ENCODE peak calls at places on chromosomes 3 and 15, in five cellular contexts. One of them, this sample, is unnamed.

GRCh38 chr3:47443611-47443995 is 32.1 kb downstream of the SCAP start:
- DNase-seq in B cell: no peak
- DNase-seq in activated CD8-positive, alpha-beta memory T cell treated with anti-CD3 and anti-CD28 coated beads, Interleukin-2, amount 50 U/mL, for 48 hours: no peak
- DNase-seq in Calu3: peak; percentile 24
- DNase-seq in Caki2: no peak
- DNase-seq in this sample: no peak

GRCh38 chr3:18656410-18656809 is 231.3 kb upstream of the SATB1 start:
- DNase-seq in Caki2: no peak
- DNase-seq in activated CD8-positive, alpha-beta memory T cell treated with anti-CD3 and anti-CD28 coated beads, Interleukin-2, amount 50 U/mL, for 48 hours: no peak
- DNase-seq in B cell: no peak
- DNase-seq in Calu3: no peak
- DNase-seq in this sample: no peak

GRCh38 chr3:190338717-190339116 is 16.5 kb upstream of the CLDN1 start:
- DNase-seq in Calu3: peak; percentile 59
- DNase-seq in B cell: no peak
- DNase-seq in Caki2: no peak
- DNase-seq in activated CD8-positive, alpha-beta memory T cell treated with anti-CD3 and anti-CD28 coated beads, Interleukin-2, amount 50 U/mL, for 48 hours: no peak
- DNase-seq in this sample: no peak

GRCh38 chr3:126781406-126781805 is 77.4 kb downstream of the CHCHD6 start:
- DNase-seq in B cell: no peak
- DNase-seq in Calu3: no peak
- DNase-seq in activated CD8-positive, alpha-beta memory T cell treated with anti-CD3 and anti-CD28 coated beads, Interleukin-2, amount 50 U/mL, for 48 hours: no peak
- DNase-seq in Caki2: no peak
- DNase-seq in this sample: no peak

GRCh38 chr15:64305261-64305660 is 50.7 kb downstream of the CSNK1G1 start:
- DNase-seq in activated CD8-positive, alpha-beta memory T cell treated with anti-CD3 and anti-CD28 coated beads, Interleukin-2, amount 50 U/mL, for 48 hours: no peak
- DNase-seq in B cell: no peak
- DNase-seq in Calu3: no peak
- DNase-seq in Caki2: no peak
- DNase-seq in this sample: no peak

GRCh38 chr15:31993062-31993461 is 37.3 kb upstream of the CHRNA7 start:
- DNase-seq in B cell: no peak
- DNase-seq in Caki2: no peak
- DNase-seq in activated CD8-positive, alpha-beta memory T cell treated with anti-CD3 and anti-CD28 coated beads, Interleukin-2, amount 50 U/mL, for 48 hours: no peak
- DNase-seq in Calu3: no peak
- DNase-seq in this sample: no peak

GRCh38 chr3:160038862-160039562 is 50.4 kb downstream of the IL12A start:
- DNase-seq in activated CD8-positive, alpha-beta memory T cell treated with anti-CD3 and anti-CD28 coated beads, Interleukin-2, amount 50 U/mL, for 48 hours: peak; percentile 56
- DNase-seq in B cell: no peak
- DNase-seq in Calu3: peak; percentile 74
- DNase-seq in Caki2: no peak
- DNase-seq in this sample: no peak

GRCh38 chr3:104916971-104917370 is 449.7 kb upstream of the ALCAM start:
- DNase-seq in B cell: no peak
- DNase-seq in activated CD8-positive, alpha-beta memory T cell treated with anti-CD3 and anti-CD28 coated beads, Interleukin-2, amount 50 U/mL, for 48 hours: no peak
- DNase-seq in Calu3: no peak
- DNase-seq in Caki2: no peak
- DNase-seq in this sample: no peak

GRCh38 chr15:65072027-65072426 is 4.2 kb upstream of the RASL12 start:
- DNase-seq in Calu3: no peak
- DNase-seq in B cell: no peak
- DNase-seq in Caki2: no peak
- DNase-seq in activated CD8-positive, alpha-beta memory T cell treated with anti-CD3 and anti-CD28 coated beads, Interleukin-2, amount 50 U/mL, for 48 hours: no peak
- DNase-seq in this sample: no peak

GRCh38 chr3:39101022-39101689 is 6.3 kb downstream of the GORASP1 start:
- DNase-seq in B cell: peak; percentile 79
- DNase-seq in activated CD8-positive, alpha-beta memory T cell treated with anti-CD3 and anti-CD28 coated beads, Interleukin-2, amount 50 U/mL, for 48 hours: peak; percentile 65
- DNase-seq in Caki2: no peak
- DNase-seq in Calu3: peak; percentile 58
- DNase-seq in this sample: peak; percentile 19

GRCh38 chr15:94840794-94841587 is 609.6 kb downstream of the MCTP2 start:
- DNase-seq in Caki2: peak; percentile 7
- DNase-seq in Calu3: no peak
- DNase-seq in activated CD8-positive, alpha-beta memory T cell treated with anti-CD3 and anti-CD28 coated beads, Interleukin-2, amount 50 U/mL, for 48 hours: no peak
- DNase-seq in B cell: no peak
- DNase-seq in this sample: no peak

GRCh38 chr3:18740631-18741583 is 315.8 kb upstream of the SATB1 start:
- DNase-seq in Calu3: no peak
- DNase-seq in activated CD8-positive, alpha-beta memory T cell treated with anti-CD3 and anti-CD28 coated beads, Interleukin-2, amount 50 U/mL, for 48 hours: no peak
- DNase-seq in Caki2: no peak
- DNase-seq in B cell: no peak
- DNase-seq in this sample: no peak

GRCh38 chr3:159548675-159549335 is 439.8 kb upstream of the IL12A start:
- DNase-seq in Caki2: no peak
- DNase-seq in Calu3: no peak
- DNase-seq in B cell: no peak
- DNase-seq in activated CD8-positive, alpha-beta memory T cell treated with anti-CD3 and anti-CD28 coated beads, Interleukin-2, amount 50 U/mL, for 48 hours: no peak
- DNase-seq in this sample: no peak

GRCh38 chr15:79091204-79091867 is 756 bp upstream of the RASGRF1 start:
- DNase-seq in B cell: peak; percentile 39
- DNase-seq in Caki2: peak; percentile 26
- DNase-seq in activated CD8-positive, alpha-beta memory T cell treated with anti-CD3 and anti-CD28 coated beads, Interleukin-2, amount 50 U/mL, for 48 hours: peak; percentile 55
- DNase-seq in Calu3: peak; percentile 16
- DNase-seq in this sample: no peak

GRCh38 chr3:52120576-52121458 is 33.4 kb downstream of the POC1A start:
- DNase-seq in B cell: no peak
- DNase-seq in Caki2: no peak
- DNase-seq in Calu3: no peak
- DNase-seq in activated CD8-positive, alpha-beta memory T cell treated with anti-CD3 and anti-CD28 coated beads, Interleukin-2, amount 50 U/mL, for 48 hours: no peak
- DNase-seq in this sample: no peak

GRCh38 chr3:184642623-184643308 is 69.1 kb downstream of the MAGEF1 start:
- DNase-seq in Calu3: no peak
- DNase-seq in B cell: no peak
- DNase-seq in activated CD8-positive, alpha-beta memory T cell treated with anti-CD3 and anti-CD28 coated beads, Interleukin-2, amount 50 U/mL, for 48 hours: no peak
- DNase-seq in Caki2: no peak
- DNase-seq in this sample: no peak

This sample was measured in amygdala.